ENCODE peak calls at places on chromosomes 12 and 14, in seven cellular contexts. One of them, this sample, is unnamed. For H3K9me3 and H3K36me3, the result is how much of the 10 kb centered on the place peaks cover.

GRCh38 chr14:57962293-57962996 is 96.6 kb upstream of the SLC35F4 start:
- DNase-seq in lower lobe of right lung: no peak
- DNase-seq in SK-N-SH: no peak
- DNase-seq in IMR-90: no peak
- DNase-seq in HCT116: no peak
- DNase-seq in CD4-positive, alpha-beta memory T cell: no peak
- DNase-seq in fibroblast of lung: no peak
- DNase-seq in this sample: no peak

GRCh38 chr12:52669426-52669825 is 10.8 kb downstream of the KRT1 start:
- DNase-seq in lower lobe of right lung: no peak
- DNase-seq in SK-N-SH: no peak
- DNase-seq in IMR-90: no peak
- DNase-seq in HCT116: no peak
- DNase-seq in CD4-positive, alpha-beta memory T cell: no peak
- DNase-seq in fibroblast of lung: no peak
- DNase-seq in this sample: no peak

GRCh38 chr14:64464695-64465094 is 604 bp upstream of the AKAP5 start:
- DNase-seq in lower lobe of right lung: no peak
- DNase-seq in SK-N-SH: no peak
- DNase-seq in IMR-90: no peak
- DNase-seq in HCT116: no peak
- DNase-seq in CD4-positive, alpha-beta memory T cell: no peak
- DNase-seq in fibroblast of lung: no peak
- DNase-seq in this sample: no peak

GRCh38 chr12:93219947-93220346 is 157.8 kb upstream of the NUDT4 start:
- DNase-seq in lower lobe of right lung: no peak
- DNase-seq in SK-N-SH: no peak
- DNase-seq in IMR-90: no peak
- DNase-seq in HCT116: no peak
- DNase-seq in CD4-positive, alpha-beta memory T cell: no peak
- DNase-seq in fibroblast of lung: no peak
- DNase-seq in this sample: no peak

GRCh38 chr12:100867639-100868393 is 73.2 kb downstream of the ANO4 start:
- DNase-seq in lower lobe of right lung: no peak
- DNase-seq in SK-N-SH: no peak
- DNase-seq in IMR-90: no peak
- DNase-seq in HCT116: no peak
- DNase-seq in CD4-positive, alpha-beta memory T cell: no peak
- DNase-seq in fibroblast of lung: no peak
- DNase-seq in this sample: no peak

GRCh38 chr12:13181375-13182070 is 15.0 kb upstream of the EMP1 start:
- DNase-seq in lower lobe of right lung: no peak
- DNase-seq in SK-N-SH: no peak
- DNase-seq in IMR-90: no peak
- DNase-seq in HCT116: no peak
- DNase-seq in CD4-positive, alpha-beta memory T cell: no peak
- DNase-seq in fibroblast of lung: no peak
- DNase-seq in this sample: no peak

GRCh38 chr12:131752457-131752856 is 41.6 kb downstream of the SFSWAP start:
- DNase-seq in lower lobe of right lung: no peak
- DNase-seq in SK-N-SH: no peak
- DNase-seq in IMR-90: no peak
- DNase-seq in HCT116: no peak
- DNase-seq in CD4-positive, alpha-beta memory T cell: no peak
- DNase-seq in fibroblast of lung: no peak
- DNase-seq in this sample: no peak

GRCh38 chr14:74863274-74863673 is 12.7 kb downstream of the PROX2 start:
- DNase-seq in lower lobe of right lung: peak
- DNase-seq in SK-N-SH: no peak
- DNase-seq in IMR-90: no peak
- DNase-seq in HCT116: no peak
- DNase-seq in CD4-positive, alpha-beta memory T cell: no peak
- DNase-seq in fibroblast of lung: no peak
- DNase-seq in this sample: no peak

GRCh38 chr14:60331201-60332045 is 82.4 kb downstream of the PPM1A start:
- DNase-seq in lower lobe of right lung: peak
- DNase-seq in SK-N-SH: peak
- DNase-seq in IMR-90: peak
- DNase-seq in HCT116: peak
- DNase-seq in CD4-positive, alpha-beta memory T cell: peak
- DNase-seq in fibroblast of lung: peak
- DNase-seq in this sample: peak

GRCh38 chr12:54968181-54968730 is 16.3 kb downstream of the TESPA1 start:
- DNase-seq in lower lobe of right lung: no peak
- DNase-seq in SK-N-SH: no peak
- DNase-seq in IMR-90: no peak
- DNase-seq in HCT116: no peak
- DNase-seq in CD4-positive, alpha-beta memory T cell: peak
- DNase-seq in fibroblast of lung: no peak
- DNase-seq in this sample: no peak

GRCh38 chr14:92040431-92041040 is 677 bp upstream of the TRIP11 start:
- DNase-seq in lower lobe of right lung: no peak
- DNase-seq in SK-N-SH: peak
- DNase-seq in IMR-90: peak
- DNase-seq in HCT116: peak
- DNase-seq in CD4-positive, alpha-beta memory T cell: no peak
- DNase-seq in fibroblast of lung: peak
- DNase-seq in this sample: no peak

GRCh38 chr12:104219361-104219892 is 3.8 kb downstream of the TXNRD1 start:
- DNase-seq in lower lobe of right lung: no peak
- DNase-seq in SK-N-SH: peak
- DNase-seq in IMR-90: peak
- DNase-seq in HCT116: peak
- DNase-seq in CD4-positive, alpha-beta memory T cell: no peak
- DNase-seq in fibroblast of lung: peak
- DNase-seq in this sample: no peak

GRCh38 chr12:6080149-6081045 is 44.1 kb downstream of the VWF start:
- DNase-seq in lower lobe of right lung: no peak
- DNase-seq in SK-N-SH: no peak
- DNase-seq in IMR-90: no peak
- DNase-seq in HCT116: no peak
- DNase-seq in CD4-positive, alpha-beta memory T cell: no peak
- DNase-seq in fibroblast of lung: no peak
- DNase-seq in this sample: no peak

GRCh38 chr12:22050078-22050477 is 4.1 kb downstream of the CMAS start:
- DNase-seq in lower lobe of right lung: no peak
- DNase-seq in SK-N-SH: no peak
- DNase-seq in IMR-90: no peak
- DNase-seq in HCT116: no peak
- DNase-seq in CD4-positive, alpha-beta memory T cell: no peak
- DNase-seq in fibroblast of lung: no peak
- DNase-seq in this sample: no peak

GRCh38 chr14:104602933-104603325 is 1.6 kb downstream of the TMEM179 start:
- DNase-seq in lower lobe of right lung: peak
- DNase-seq in SK-N-SH: peak
- DNase-seq in IMR-90: no peak
- DNase-seq in HCT116: no peak
- DNase-seq in CD4-positive, alpha-beta memory T cell: no peak
- DNase-seq in fibroblast of lung: no peak
- DNase-seq in this sample: no peak

DNA sequence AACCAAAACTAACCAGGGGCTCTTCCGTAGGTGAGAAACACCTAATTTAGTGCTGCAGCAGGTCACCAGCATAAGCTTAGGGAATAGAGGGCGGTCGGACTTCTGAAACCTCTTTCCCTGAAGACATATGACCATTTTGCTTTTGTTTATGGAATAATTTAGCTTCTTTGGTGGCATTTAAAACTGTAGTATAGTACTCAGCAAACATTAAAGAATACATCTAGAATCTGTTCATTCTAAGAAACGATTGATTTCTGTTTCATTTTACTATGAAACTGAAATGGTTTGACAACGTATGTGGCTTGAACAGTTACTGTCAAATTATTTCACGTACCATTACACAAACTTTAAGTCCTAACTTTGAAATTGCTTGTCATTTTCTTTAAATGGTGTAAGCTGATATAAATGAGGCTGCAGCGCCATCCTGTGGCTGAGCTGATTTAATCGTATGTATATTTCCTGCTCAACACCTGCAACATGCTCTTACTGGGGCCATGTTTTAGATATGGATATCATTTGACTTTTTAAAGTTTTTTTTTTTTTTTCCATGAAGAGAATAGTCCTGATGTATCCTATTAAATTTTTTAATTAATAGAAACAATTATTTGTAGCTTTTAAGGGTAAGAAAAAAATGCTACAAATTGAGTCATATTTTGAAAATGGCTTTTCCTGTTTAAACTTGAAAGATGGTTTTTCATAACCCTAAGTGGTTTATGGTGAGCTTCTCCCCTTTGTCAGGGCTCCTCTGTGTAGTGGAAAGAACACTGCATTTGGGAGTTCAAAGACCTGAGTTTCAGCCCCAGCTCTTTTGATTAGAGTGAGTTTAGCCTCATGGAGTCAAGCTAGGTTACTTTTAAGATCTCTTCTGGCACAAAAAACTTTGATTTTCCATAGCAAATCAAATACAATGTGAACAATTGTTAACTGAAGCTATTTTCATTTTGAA is 27.4 kb downstream of the CFAP54 start:
- DNase-seq in lower lobe of right lung: peak
- DNase-seq in SK-N-SH: peak
- DNase-seq in IMR-90: peak
- DNase-seq in HCT116: peak
- DNase-seq in CD4-positive, alpha-beta memory T cell: peak
- DNase-seq in fibroblast of lung: peak
- DNase-seq in this sample: peak
- H3K4me3 ChIP-seq in lower lobe of right lung: no peak
- H3K4me3 ChIP-seq in SK-N-SH: peak
- H3K4me3 ChIP-seq in IMR-90: no peak
- H3K4me3 ChIP-seq in HCT116: no peak
- H3K4me3 ChIP-seq in CD4-positive, alpha-beta memory T cell: peak
- H3K4me3 ChIP-seq in fibroblast of lung: no peak
- H3K4me3 ChIP-seq in this sample: no peak

GRCh38 chr12:132921685-132922084 is 34.3 kb upstream of the CHFR start:
- DNase-seq in lower lobe of right lung: no peak
- DNase-seq in SK-N-SH: no peak
- DNase-seq in IMR-90: no peak
- DNase-seq in HCT116: peak
- DNase-seq in CD4-positive, alpha-beta memory T cell: no peak
- DNase-seq in fibroblast of lung: no peak
- DNase-seq in this sample: no peak
- H3K9me3 ChIP-seq in lower lobe of right lung: half or more
- H3K9me3 ChIP-seq in SK-N-SH: under half
- H3K9me3 ChIP-seq in IMR-90: half or more
- H3K9me3 ChIP-seq in HCT116: under half
- H3K9me3 ChIP-seq in CD4-positive, alpha-beta memory T cell: under half
- H3K9me3 ChIP-seq in fibroblast of lung: under half
- H3K9me3 ChIP-seq in this sample: half or more

GRCh38 chr14:21087294-21088091 is 11.0 kb downstream of the ZNF219 start:
- DNase-seq in lower lobe of right lung: no peak
- DNase-seq in SK-N-SH: peak
- DNase-seq in IMR-90: peak
- DNase-seq in HCT116: no peak
- DNase-seq in CD4-positive, alpha-beta memory T cell: peak
- DNase-seq in fibroblast of lung: peak
- DNase-seq in this sample: peak

GRCh38 chr14:21089877-21090193 is 8.6 kb downstream of the ZNF219 start:
- DNase-seq in lower lobe of right lung: no peak
- DNase-seq in SK-N-SH: no peak
- DNase-seq in IMR-90: no peak
- DNase-seq in HCT116: no peak
- DNase-seq in CD4-positive, alpha-beta memory T cell: no peak
- DNase-seq in fibroblast of lung: no peak
- DNase-seq in this sample: no peak

GRCh38 chr14:21088687-21089086 is 9.8 kb downstream of the ZNF219 start:
- DNase-seq in lower lobe of right lung: no peak
- DNase-seq in SK-N-SH: peak
- DNase-seq in IMR-90: no peak
- DNase-seq in HCT116: no peak
- DNase-seq in CD4-positive, alpha-beta memory T cell: no peak
- DNase-seq in fibroblast of lung: no peak
- DNase-seq in this sample: no peak

GRCh38 chr14:21090194-21090939 is 8.1 kb downstream of the ZNF219 start:
- DNase-seq in lower lobe of right lung: peak
- DNase-seq in SK-N-SH: peak
- DNase-seq in IMR-90: no peak
- DNase-seq in HCT116: no peak
- DNase-seq in CD4-positive, alpha-beta memory T cell: no peak
- DNase-seq in fibroblast of lung: no peak
- DNase-seq in this sample: no peak

DNA sequence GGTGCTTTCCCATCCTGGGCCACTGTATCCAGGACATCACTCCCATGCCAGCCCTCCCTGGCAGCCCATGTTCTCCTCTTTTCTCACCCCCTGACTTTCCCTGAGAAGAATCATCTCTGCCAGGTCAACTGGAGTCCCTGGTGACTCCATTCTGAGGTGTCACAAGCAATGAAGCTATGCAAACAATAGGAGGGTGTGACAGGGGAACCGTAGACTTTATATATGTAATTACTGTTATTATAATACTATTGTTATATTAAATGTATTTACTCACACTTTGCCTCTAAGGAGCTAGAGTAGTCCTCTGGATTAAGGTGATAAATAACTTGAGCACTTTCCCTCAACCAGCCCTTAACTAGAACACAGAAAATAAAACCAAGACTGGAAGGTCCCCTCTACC is 9.2 kb downstream of the ZNF219 start:
- DNase-seq in lower lobe of right lung: no peak
- DNase-seq in SK-N-SH: peak
- DNase-seq in IMR-90: no peak
- DNase-seq in HCT116: no peak
- DNase-seq in CD4-positive, alpha-beta memory T cell: no peak
- DNase-seq in fibroblast of lung: no peak
- DNase-seq in this sample: no peak
- H3K36me3 ChIP-seq in lower lobe of right lung: half or more
- H3K36me3 ChIP-seq in SK-N-SH: under half
- H3K36me3 ChIP-seq in IMR-90: under half
- H3K36me3 ChIP-seq in HCT116: under half
- H3K36me3 ChIP-seq in CD4-positive, alpha-beta memory T cell: under half
- H3K36me3 ChIP-seq in fibroblast of lung: under half
- H3K36me3 ChIP-seq in this sample: under half

GRCh38 chr12:126354633-126355032 is 1289.4 kb downstream of the AACS start:
- DNase-seq in lower lobe of right lung: no peak
- DNase-seq in SK-N-SH: no peak
- DNase-seq in IMR-90: no peak
- DNase-seq in HCT116: no peak
- DNase-seq in CD4-positive, alpha-beta memory T cell: no peak
- DNase-seq in fibroblast of lung: no peak
- DNase-seq in this sample: no peak
- H3K4me3 ChIP-seq in lower lobe of right lung: no peak
- H3K4me3 ChIP-seq in SK-N-SH: no peak
- H3K4me3 ChIP-seq in IMR-90: no peak
- H3K4me3 ChIP-seq in HCT116: no peak
- H3K4me3 ChIP-seq in CD4-positive, alpha-beta memory T cell: no peak
- H3K4me3 ChIP-seq in fibroblast of lung: no peak
- H3K4me3 ChIP-seq in this sample: no peak

GRCh38 chr14:28361486-28361885 is 405.1 kb upstream of the FOXG1 start:
- DNase-seq in lower lobe of right lung: no peak
- DNase-seq in SK-N-SH: no peak
- DNase-seq in IMR-90: no peak
- DNase-seq in HCT116: no peak
- DNase-seq in CD4-positive, alpha-beta memory T cell: no peak
- DNase-seq in fibroblast of lung: no peak
- DNase-seq in this sample: no peak
- H3K9me3 ChIP-seq in lower lobe of right lung: under half
- H3K9me3 ChIP-seq in SK-N-SH: under half
- H3K9me3 ChIP-seq in IMR-90: under half
- H3K9me3 ChIP-seq in HCT116: under half
- H3K9me3 ChIP-seq in CD4-positive, alpha-beta memory T cell: under half
- H3K9me3 ChIP-seq in fibroblast of lung: under half
- H3K9me3 ChIP-seq in this sample: under half